ENCODE peak calls at places on chromosomes 2 and 18, in six cellular contexts. One of them, this sample, is unnamed.
A peak's percentile ranks its signal among the peaks of the same experiment; 100 is the strongest.

GRCh38 chr2:53969285-53970094 is 1.3 kb downstream of the PSME4 start:
- DNase-seq in stimulated activated CD4-positive, alpha-beta T cell treated with anti-CD3 and anti-CD28 coated beads, Interleukin-1b, Interleukin-23, amount 100 ng/mL, for 48 hours: no peak
- DNase-seq in fibroblast of the conjunctiva: peak; percentile 66
- DNase-seq in GM13976: no peak
- DNase-seq in ovary: no peak
- DNase-seq in RPMI8226: peak; percentile 55
- DNase-seq in this sample: no peak

GRCh38 chr18:36692909-36693308 is 135.9 kb downstream of the TPGS2 start:
- DNase-seq in ovary: no peak
- DNase-seq in RPMI8226: no peak
- DNase-seq in fibroblast of the conjunctiva: no peak
- DNase-seq in GM13976: no peak
- DNase-seq in stimulated activated CD4-positive, alpha-beta T cell treated with anti-CD3 and anti-CD28 coated beads, Interleukin-1b, Interleukin-23, amount 100 ng/mL, for 48 hours: no peak
- DNase-seq in this sample: no peak

GRCh38 chr2:205543937-205544702 is 138.2 kb upstream of the NRP2 start:
- DNase-seq in fibroblast of the conjunctiva: no peak
- DNase-seq in GM13976: no peak
- DNase-seq in ovary: no peak
- DNase-seq in RPMI8226: no peak
- DNase-seq in stimulated activated CD4-positive, alpha-beta T cell treated with anti-CD3 and anti-CD28 coated beads, Interleukin-1b, Interleukin-23, amount 100 ng/mL, for 48 hours: no peak
- DNase-seq in this sample: no peak

GRCh38 chr2:46232860-46233259 is 64.3 kb upstream of the EPAS1 start:
- DNase-seq in ovary: no peak
- DNase-seq in fibroblast of the conjunctiva: no peak
- DNase-seq in RPMI8226: no peak
- DNase-seq in GM13976: no peak
- DNase-seq in stimulated activated CD4-positive, alpha-beta T cell treated with anti-CD3 and anti-CD28 coated beads, Interleukin-1b, Interleukin-23, amount 100 ng/mL, for 48 hours: no peak
- DNase-seq in this sample: no peak

GRCh38 chr2:157480182-157480961 is 36.5 kb upstream of the CYTIP start:
- DNase-seq in ovary: no peak
- DNase-seq in GM13976: peak; percentile 30
- DNase-seq in fibroblast of the conjunctiva: peak; percentile 29
- DNase-seq in stimulated activated CD4-positive, alpha-beta T cell treated with anti-CD3 and anti-CD28 coated beads, Interleukin-1b, Interleukin-23, amount 100 ng/mL, for 48 hours: peak; percentile 77
- DNase-seq in RPMI8226: no peak
- DNase-seq in this sample: peak; percentile 47

GRCh38 chr2:27099334-27099955 is 12.9 kb downstream of the KHK start:
- DNase-seq in RPMI8226: no peak
- DNase-seq in fibroblast of the conjunctiva: no peak
- DNase-seq in GM13976: no peak
- DNase-seq in stimulated activated CD4-positive, alpha-beta T cell treated with anti-CD3 and anti-CD28 coated beads, Interleukin-1b, Interleukin-23, amount 100 ng/mL, for 48 hours: no peak
- DNase-seq in ovary: no peak
- DNase-seq in this sample: no peak

GRCh38 chr2:98026927-98027522 is 31.3 kb upstream of the TMEM131 start:
- DNase-seq in stimulated activated CD4-positive, alpha-beta T cell treated with anti-CD3 and anti-CD28 coated beads, Interleukin-1b, Interleukin-23, amount 100 ng/mL, for 48 hours: no peak
- DNase-seq in GM13976: peak; percentile 77
- DNase-seq in RPMI8226: peak; percentile 13
- DNase-seq in fibroblast of the conjunctiva: no peak
- DNase-seq in ovary: no peak
- DNase-seq in this sample: no peak

GRCh38 chr2:222698276-222698675 is 26.8 kb downstream of the MOGAT1 start:
- DNase-seq in GM13976: no peak
- DNase-seq in ovary: no peak
- DNase-seq in RPMI8226: no peak
- DNase-seq in stimulated activated CD4-positive, alpha-beta T cell treated with anti-CD3 and anti-CD28 coated beads, Interleukin-1b, Interleukin-23, amount 100 ng/mL, for 48 hours: no peak
- DNase-seq in fibroblast of the conjunctiva: no peak
- DNase-seq in this sample: no peak

GRCh38 chr2:64226611-64227010 is 82.4 kb upstream of the PELI1 start:
- DNase-seq in RPMI8226: no peak
- DNase-seq in stimulated activated CD4-positive, alpha-beta T cell treated with anti-CD3 and anti-CD28 coated beads, Interleukin-1b, Interleukin-23, amount 100 ng/mL, for 48 hours: no peak
- DNase-seq in GM13976: no peak
- DNase-seq in ovary: no peak
- DNase-seq in fibroblast of the conjunctiva: no peak
- DNase-seq in this sample: no peak

GRCh38 chr2:30541680-30542079 is 94.6 kb downstream of the LCLAT1 start:
- DNase-seq in ovary: no peak
- DNase-seq in stimulated activated CD4-positive, alpha-beta T cell treated with anti-CD3 and anti-CD28 coated beads, Interleukin-1b, Interleukin-23, amount 100 ng/mL, for 48 hours: no peak
- DNase-seq in RPMI8226: no peak
- DNase-seq in GM13976: peak; percentile 16
- DNase-seq in fibroblast of the conjunctiva: no peak
- DNase-seq in this sample: no peak

GRCh38 chr2:128623776-128624424 is 305.2 kb upstream of the HS6ST1 start:
- DNase-seq in ovary: no peak
- DNase-seq in GM13976: peak; percentile 80
- DNase-seq in RPMI8226: no peak
- DNase-seq in stimulated activated CD4-positive, alpha-beta T cell treated with anti-CD3 and anti-CD28 coated beads, Interleukin-1b, Interleukin-23, amount 100 ng/mL, for 48 hours: peak; percentile 22
- DNase-seq in fibroblast of the conjunctiva: peak; percentile 79
- DNase-seq in this sample: no peak

GRCh38 chr2:240347373-240347940 is 88.0 kb upstream of the GPC1 start:
- DNase-seq in RPMI8226: no peak
- DNase-seq in GM13976: no peak
- DNase-seq in ovary: no peak
- DNase-seq in stimulated activated CD4-positive, alpha-beta T cell treated with anti-CD3 and anti-CD28 coated beads, Interleukin-1b, Interleukin-23, amount 100 ng/mL, for 48 hours: no peak
- DNase-seq in fibroblast of the conjunctiva: no peak
- DNase-seq in this sample: no peak

GRCh38 chr18:74722237-74722636 is 124.6 kb downstream of the ZNF407 start:
- DNase-seq in stimulated activated CD4-positive, alpha-beta T cell treated with anti-CD3 and anti-CD28 coated beads, Interleukin-1b, Interleukin-23, amount 100 ng/mL, for 48 hours: no peak
- DNase-seq in RPMI8226: peak; percentile 54
- DNase-seq in ovary: no peak
- DNase-seq in fibroblast of the conjunctiva: peak; percentile 41
- DNase-seq in GM13976: no peak
- DNase-seq in this sample: no peak

GRCh38 chr18:35343488-35343935 is 708 bp downstream of the ZNF24 start:
- DNase-seq in stimulated activated CD4-positive, alpha-beta T cell treated with anti-CD3 and anti-CD28 coated beads, Interleukin-1b, Interleukin-23, amount 100 ng/mL, for 48 hours: no peak
- DNase-seq in fibroblast of the conjunctiva: no peak
- DNase-seq in RPMI8226: no peak
- DNase-seq in GM13976: no peak
- DNase-seq in ovary: no peak
- DNase-seq in this sample: no peak

GRCh38 chr2:218301176-218301819 is 9.0 kb upstream of the TMBIM1 start:
- DNase-seq in ovary: peak; percentile 90
- DNase-seq in GM13976: peak; percentile 76
- DNase-seq in fibroblast of the conjunctiva: peak; percentile 73
- DNase-seq in RPMI8226: peak; percentile 86
- DNase-seq in stimulated activated CD4-positive, alpha-beta T cell treated with anti-CD3 and anti-CD28 coated beads, Interleukin-1b, Interleukin-23, amount 100 ng/mL, for 48 hours: peak; percentile 89
- DNase-seq in this sample: peak; percentile 86

GRCh38 chr2:73133566-73134227 is 20.9 kb upstream of the RAB11FIP5 start:
- DNase-seq in GM13976: no peak
- DNase-seq in ovary: no peak
- DNase-seq in RPMI8226: no peak
- DNase-seq in fibroblast of the conjunctiva: no peak
- DNase-seq in stimulated activated CD4-positive, alpha-beta T cell treated with anti-CD3 and anti-CD28 coated beads, Interleukin-1b, Interleukin-23, amount 100 ng/mL, for 48 hours: no peak
- DNase-seq in this sample: no peak

GRCh38 chr2:213238753-213239591 is 45.3 kb upstream of the SPAG16 start:
- DNase-seq in stimulated activated CD4-positive, alpha-beta T cell treated with anti-CD3 and anti-CD28 coated beads, Interleukin-1b, Interleukin-23, amount 100 ng/mL, for 48 hours: no peak
- DNase-seq in fibroblast of the conjunctiva: peak; percentile 91
- DNase-seq in RPMI8226: no peak
- DNase-seq in ovary: peak; percentile 21
- DNase-seq in GM13976: no peak
- DNase-seq in this sample: no peak

GRCh38 chr18:56984731-56985130 is 162.2 kb upstream of the BOD1L2 start:
- DNase-seq in ovary: no peak
- DNase-seq in stimulated activated CD4-positive, alpha-beta T cell treated with anti-CD3 and anti-CD28 coated beads, Interleukin-1b, Interleukin-23, amount 100 ng/mL, for 48 hours: no peak
- DNase-seq in fibroblast of the conjunctiva: no peak
- DNase-seq in GM13976: no peak
- DNase-seq in RPMI8226: no peak
- DNase-seq in this sample: no peak

GRCh38 chr2:174610243-174610995 is 12.8 kb upstream of the WIPF1 start:
- DNase-seq in ovary: no peak
- DNase-seq in fibroblast of the conjunctiva: no peak
- DNase-seq in stimulated activated CD4-positive, alpha-beta T cell treated with anti-CD3 and anti-CD28 coated beads, Interleukin-1b, Interleukin-23, amount 100 ng/mL, for 48 hours: no peak
- DNase-seq in RPMI8226: no peak
- DNase-seq in GM13976: no peak
- DNase-seq in this sample: no peak

GRCh38 chr18:32333781-32334180 is 136.9 kb downstream of the GAREM1 start:
- DNase-seq in fibroblast of the conjunctiva: no peak
- DNase-seq in GM13976: no peak
- DNase-seq in RPMI8226: no peak
- DNase-seq in stimulated activated CD4-positive, alpha-beta T cell treated with anti-CD3 and anti-CD28 coated beads, Interleukin-1b, Interleukin-23, amount 100 ng/mL, for 48 hours: no peak
- DNase-seq in ovary: no peak
- DNase-seq in this sample: no peak

This sample was measured in activated naive CD4-positive, alpha-beta T cell treated with Interleukin-2 at 50 U/mL for 16 hours.